ENCODE peak calls at places on chromosome 7, in six cellular contexts. W, S, Y, B, D and L are unnamed samples.

GRCh38 chr7:14761506-14762296 is 140.8 kb downstream of the DGKB start:
- DNase-seq in B (peak; percentile 92), D (no peak), Y (no peak), W (no peak), S (no peak), L (no peak)

GRCh38 chr7:127705461-127705959 is 53.5 kb downstream of the SND1 start:
- DNase-seq in S (no peak), D (no peak), W (no peak), Y (no peak), B (no peak), L (no peak)

GRCh38 chr7:128919881-128920789 is 9.6 kb upstream of the KCP start:
- DNase-seq in B (peak; percentile 49), W (no peak), D (no peak), Y (no peak), S (no peak), L (no peak)

GRCh38 chr7:4792537-4793126 is 17.2 kb downstream of the AP5Z1 start:
- DNase-seq in B (peak; percentile 70), S (no peak), D (no peak), W (no peak), Y (no peak), L (no peak)

GRCh38 chr7:20647908-20648776 is 32.7 kb downstream of the ABCB5 start:
- DNase-seq in D (peak; percentile 18), B (no peak), W (peak; percentile 55), S (no peak), Y (no peak), L (no peak)

GRCh38 chr7:28835800-28836199 is 122.3 kb downstream of the TRIL start:
- DNase-seq in W (no peak), Y (no peak), B (no peak), D (no peak), S (no peak), L (no peak)

GRCh38 chr7:39577229-39577874 is 11.1 kb downstream of the YAE1 start:
- DNase-seq in Y (no peak), S (no peak), D (no peak), B (no peak), W (no peak), L (no peak)

GRCh38 chr7:41188163-41189130 is 514.4 kb downstream of the INHBA start:
- DNase-seq in D (no peak), S (no peak), W (no peak), B (no peak), Y (no peak), L (no peak)

GRCh38 chr7:72493850-72494661 is 81.9 kb upstream of the CALN1 start:
- DNase-seq in W (peak; percentile 51), S (no peak), B (no peak), Y (peak; percentile 81), D (peak; percentile 35), L (no peak)

GRCh38 chr7:131249003-131249402 is 78.7 kb upstream of the MKLN1 start:
- DNase-seq in D (no peak), S (no peak), B (peak; percentile 89), Y (no peak), W (no peak), L (peak; percentile 75)

GRCh38 chr7:30697716-30698460 is 15.6 kb upstream of the CRHR2 start:
- DNase-seq in D (no peak), W (no peak), Y (no peak), S (no peak), B (no peak), L (no peak)

GRCh38 chr7:82234457-82235049 is 209.0 kb downstream of the CACNA2D1 start:
- DNase-seq in B (no peak), D (peak; percentile 16), S (no peak), W (peak; percentile 31), Y (no peak), L (no peak)

GRCh38 chr7:3067193-3067592 is 23.5 kb upstream of the CARD11 start:
- DNase-seq in Y (no peak), W (no peak), D (no peak), B (no peak), S (no peak), L (no peak)

GRCh38 chr7:108813247-108814014 is 243.8 kb downstream of the DNAJB9 start:
- DNase-seq in D (no peak), S (no peak), W (no peak), Y (no peak), B (no peak), L (no peak)

GRCh38 chr7:147509052-147509480 is 1081.5 kb upstream of the C7orf33 start:
- DNase-seq in B (no peak), S (no peak), Y (no peak), D (no peak), W (no peak), L (no peak)

GRCh38 chr7:72098812-72099211 is 313.3 kb downstream of the CALN1 start:
- DNase-seq in W (no peak), Y (no peak), B (peak; percentile 64), D (no peak), S (no peak), L (peak; percentile 69)

GRCh38 chr7:14218338-14218737 is 228.9 kb upstream of the ETV1 start:
- DNase-seq in D (peak; percentile 2), W (no peak), S (no peak), B (no peak), Y (no peak), L (no peak)

GRCh38 chr7:140638311-140638791 is 2.3 kb downstream of the DENND2A start:
- DNase-seq in B (peak; percentile 87), D (no peak), Y (no peak), S (no peak), W (no peak), L (peak; percentile 84)

GRCh38 chr7:64889686-64890162 is 13.3 kb upstream of the ZNF273 start:
- DNase-seq in D (no peak), Y (no peak), S (peak; percentile 85), W (no peak), B (no peak), L (peak; percentile 74)

GRCh38 chr7:76296743-76297740 is 5.4 kb upstream of the HSPB1 start:
- DNase-seq in W (no peak), B (peak; percentile 89), Y (peak; percentile 83), S (no peak), D (peak; percentile 28), L (no peak)

GRCh38 chr7:41688012-41688625 is 14.8 kb downstream of the INHBA start:
- DNase-seq in S (no peak), Y (no peak), W (no peak), B (no peak), D (no peak), L (no peak)

GRCh38 chr7:47153076-47153475 is 428.8 kb downstream of the TNS3 start:
- DNase-seq in B (no peak), Y (no peak), S (no peak), W (no peak), D (peak; percentile 66), L (no peak)

GRCh38 chr7:33903770-33904679 is 1.3 kb upstream of the BMPER start:
- DNase-seq in W (no peak), D (peak; percentile 3), S (no peak), B (peak; percentile 67), Y (no peak), L (no peak)

GRCh38 chr7:7642081-7642480 is 1.5 kb downstream of the UMAD1 start:
- DNase-seq in S (no peak), Y (peak; percentile 75), W (no peak), B (no peak), D (no peak), L (no peak)

DNA sequence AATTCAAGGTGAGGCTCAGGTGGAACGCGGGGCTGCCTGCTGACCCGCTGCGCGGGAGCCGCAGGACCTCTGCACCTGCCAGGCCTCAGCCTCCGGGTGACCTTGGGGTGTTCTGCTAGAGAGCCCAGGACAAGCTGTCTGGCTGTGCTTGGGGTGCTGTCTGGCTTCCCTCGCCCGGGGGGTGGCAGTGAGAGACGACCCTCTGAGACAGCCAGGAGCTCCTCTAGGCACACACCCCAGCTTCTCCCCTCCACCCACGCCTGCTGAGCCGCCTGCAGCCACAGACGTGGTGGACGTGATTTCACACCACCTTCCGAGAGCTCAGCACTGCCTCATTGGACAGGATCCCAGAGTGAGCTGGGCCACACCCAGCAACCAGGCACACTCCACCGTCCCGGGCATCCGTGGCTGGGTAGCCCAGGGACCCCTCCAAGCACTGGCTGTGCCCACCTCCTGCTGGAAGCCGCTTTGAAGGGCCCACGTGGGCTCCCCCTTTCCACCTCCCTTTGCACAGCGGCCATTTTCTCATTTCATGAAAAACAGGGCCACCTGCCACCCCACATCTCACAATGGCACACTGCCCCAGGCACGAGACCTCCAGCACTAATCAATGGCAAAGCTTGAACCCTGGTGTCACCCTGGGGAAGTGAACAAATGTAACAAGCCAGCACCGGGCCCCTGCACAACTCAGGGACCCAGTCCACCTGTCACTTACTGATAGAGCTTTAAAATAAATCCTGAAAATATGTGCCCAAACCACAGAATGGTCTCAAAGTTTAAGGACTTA is 35.0 kb downstream of the ZFAND2A start:
- DNase-seq in S (no peak), B (no peak), D (no peak), W (no peak), Y (peak; percentile 72), L (peak; percentile 62)
- TF ChIP-seq POLR2A in S (no peak), B (no peak), D (no peak), W (no peak), Y (no peak), L (no peak)

GRCh38 chr7:66776800-66777468 is 36.4 kb downstream of the RABGEF1 start:
- DNase-seq in W (no peak), S (no peak), B (no peak), D (peak; percentile 70), Y (no peak), L (no peak)

GRCh38 chr7:66778201-66778600 is 37.7 kb downstream of the RABGEF1 start:
- DNase-seq in B (no peak), W (no peak), D (no peak), S (no peak), Y (no peak), L (no peak)

GRCh38 chr7:66781408-66782090 is 41.0 kb downstream of the RABGEF1 start:
- DNase-seq in W (no peak), S (no peak), Y (no peak), D (peak; percentile 39), B (no peak), L (no peak)

GRCh38 chr7:66779669-66780408 is 39.3 kb downstream of the RABGEF1 start:
- DNase-seq in Y (no peak), B (no peak), S (no peak), D (peak; percentile 55), W (no peak), L (no peak)
- H3K27ac ChIP-seq in Y (no peak overlapping the region), B (no peak overlapping the region), S (no peak overlapping the region), D (peak overlapping the region; percentile 54), W (peak overlapping the region; percentile 12), L (no peak overlapping the region)

DNA sequence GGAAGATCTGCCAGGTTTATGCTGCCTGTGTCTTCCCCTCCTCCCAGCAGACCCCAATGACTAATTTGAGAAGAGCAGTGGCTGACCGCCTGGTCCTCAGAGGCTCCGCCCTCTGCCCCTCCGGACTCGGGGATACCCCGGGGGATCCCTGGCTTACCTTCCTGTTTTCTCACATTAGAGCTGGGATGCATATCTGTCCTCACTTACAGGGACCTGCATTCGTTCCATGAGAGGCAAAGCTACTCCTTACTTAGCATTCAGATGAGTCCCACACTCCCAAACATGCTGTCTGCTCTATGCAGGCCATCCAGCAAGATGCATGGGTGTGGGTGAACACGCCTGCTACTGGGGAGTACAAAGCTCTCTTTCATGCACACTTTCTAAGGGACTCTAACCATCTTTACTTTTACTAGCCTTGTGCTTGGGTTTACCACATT is 24.0 kb downstream of the VOPP1 start:
- DNase-seq in B (no peak), W (no peak), D (no peak), S (no peak), Y (no peak), L (no peak)
- TF ChIP-seq POLR2AphosphoS5 in B (no peak), W (no peak), D (no peak), S (no peak), Y (no peak), L (no peak)

DNA sequence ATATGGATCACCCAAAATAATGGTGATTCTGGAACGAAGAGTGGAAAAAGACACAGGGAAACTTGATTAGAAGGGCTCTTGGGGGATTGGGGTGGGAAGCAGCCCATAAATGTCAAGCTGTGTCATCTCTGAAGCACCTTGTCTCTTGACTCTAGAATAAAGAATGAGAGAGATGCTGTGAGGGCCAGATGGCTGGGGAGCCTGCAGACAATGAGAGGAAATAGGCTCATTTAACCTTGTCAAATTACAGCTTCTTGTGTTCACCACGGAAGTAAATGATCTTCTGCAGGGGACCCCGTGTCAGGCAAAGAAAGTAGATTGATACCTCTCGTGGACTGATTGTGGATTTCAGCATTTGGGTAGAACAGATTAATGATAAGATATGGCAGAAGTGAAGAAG is 159.3 kb downstream of the ST7 start:
- DNase-seq in S (no peak), D (no peak), B (no peak), W (no peak), Y (no peak), L (no peak)
- TF ChIP-seq POLR2A in S (no peak), D (no peak), B (no peak), W (no peak), Y (no peak), L (no peak)